ENCODE peak calls at places on chromosomes 3 and 15, in six cellular contexts. N is endodermal cell, V is OCI-LY7, F is astrocyte of the spinal cord, M is MCF 10A, L is prostate gland. I is an unnamed sample.

GRCh38 chr3:10272977-10273376 is 19.8 kb downstream of the GHRL start:
- DNase-seq in N (no peak), V (no peak), F (no peak), M (no peak), L (no peak), I (no peak)

GRCh38 chr3:96101013-96101412 is 713.4 kb upstream of the EPHA6 start:
- DNase-seq in N (no peak), V (no peak), F (no peak), M (no peak), L (no peak), I (no peak)

GRCh38 chr3:127587876-127588275 is 2.7 kb downstream of the TPRA1 start:
- DNase-seq in N (no peak), V (no peak), F (no peak), M (no peak), L (no peak), I (no peak)

GRCh38 chr3:157354254-157354653 is 82.4 kb upstream of the PTX3 start:
- DNase-seq in N (no peak), V (no peak), F (no peak), M (no peak), L (no peak), I (no peak)

GRCh38 chr3:150236683-150237082 is 171.4 kb upstream of the TSC22D2 start:
- DNase-seq in N (no peak), V (no peak), F (peak), M (peak), L (no peak), I (no peak)

GRCh38 chr3:55607844-55608243 is 120.7 kb upstream of the WNT5A start:
- DNase-seq in N (no peak), V (no peak), F (no peak), M (no peak), L (no peak), I (no peak)

GRCh38 chr15:41775651-41776050 is 1.4 kb downstream of the MAPKBP1 start:
- DNase-seq in N (no peak), V (peak), F (no peak), M (peak), L (no peak), I (no peak)

GRCh38 chr3:34998905-34999304 is 640.4 kb upstream of the ARPP21 start:
- DNase-seq in N (no peak), V (no peak), F (no peak), M (peak), L (no peak), I (no peak)

GRCh38 chr15:98785408-98785795 is 137.1 kb downstream of the IGF1R start:
- DNase-seq in N (no peak), V (no peak), F (no peak), M (no peak), L (no peak), I (no peak)

GRCh38 chr15:57150066-57150865 is 226.0 kb upstream of the CGNL1 start:
- DNase-seq in N (no peak), V (no peak), F (peak), M (peak), L (no peak), I (no peak)

GRCh38 chr3:124248471-124249028 is 256.6 kb upstream of the ROPN1 start:
- DNase-seq in N (no peak), V (no peak), F (peak), M (peak), L (no peak), I (peak)

GRCh38 chr3:178807694-178808093 is 263.9 kb downstream of the ZMAT3 start:
- DNase-seq in N (no peak), V (no peak), F (no peak), M (no peak), L (no peak), I (no peak)

GRCh38 chr3:186452517-186452916 is 90.5 kb upstream of the DGKG start:
- DNase-seq in N (no peak), V (no peak), F (peak), M (peak), L (no peak), I (no peak)

GRCh38 chr15:96372554-96372953 is 42.1 kb downstream of the NR2F2 start:
- DNase-seq in N (no peak), V (no peak), F (no peak), M (no peak), L (no peak), I (no peak)

GRCh38 chr15:95884276-95884675 is 446.2 kb upstream of the NR2F2 start:
- DNase-seq in N (peak), V (no peak), F (no peak), M (no peak), L (no peak), I (no peak)

GRCh38 chr3:138440137-138440536 is 5.7 kb downstream of the ESYT3 start:
- DNase-seq in N (peak), V (no peak), F (no peak), M (no peak), L (no peak), I (no peak)

GRCh38 chr3:195549931-195550519 is 6.9 kb upstream of the PPP1R2 start:
- DNase-seq in N (no peak), V (peak), F (no peak), M (no peak), L (no peak), I (no peak)

GRCh38 chr15:39468341-39468740 is 112.5 kb upstream of the THBS1 start:
- DNase-seq in N (no peak), V (no peak), F (no peak), M (no peak), L (no peak), I (no peak)

GRCh38 chr15:95085056-95085455 is 853.7 kb downstream of the MCTP2 start:
- DNase-seq in N (no peak), V (no peak), F (no peak), M (no peak), L (no peak), I (no peak)

GRCh38 chr15:29668120-29668602 is 154.1 kb downstream of the TJP1 start:
- DNase-seq in N (peak), V (peak), F (peak), M (peak), L (peak), I (peak)

GRCh38 chr15:83206387-83206970 is 1.1 kb downstream of the HDGFL3 start:
- DNase-seq in N (no peak), V (peak), F (peak), M (peak), L (no peak), I (no peak)

GRCh38 chr3:83953417-83954089 is 1005.2 kb upstream of the CADM2 start:
- DNase-seq in N (no peak), V (no peak), F (peak), M (peak), L (no peak), I (no peak)

GRCh38 chr15:45187894-45188830 is at the start of gene SHF:
- DNase-seq in N (peak), V (peak), F (peak), M (no peak), L (peak), I (peak)

GRCh38 chr3:16311960-16312451 is 47.0 kb downstream of the OXNAD1 start:
- DNase-seq in N (no peak), V (peak), F (peak), M (no peak), L (no peak), I (no peak)

GRCh38 chr3:194999491-194999890 is 271.5 kb downstream of the XXYLT1 start:
- DNase-seq in N (peak), V (no peak), F (no peak), M (no peak), L (no peak), I (no peak)

GRCh38 chr15:83435202-83435601 is 11.9 kb upstream of the SH3GL3 start:
- DNase-seq in N (no peak), V (no peak), F (peak), M (no peak), L (no peak), I (no peak)

GRCh38 chr3:21256932-21257331 is 494.1 kb downstream of the ZNF385D start:
- DNase-seq in N (no peak), V (no peak), F (no peak), M (peak), L (peak), I (no peak)

GRCh38 chr3:32238816-32239637 is 547 bp downstream of the CMTM8 start:
- DNase-seq in N (peak), V (peak), F (peak), M (peak), L (peak), I (peak)

GRCh38 chr15:40844543-40844981 is 714 bp downstream of the SPINT1 start:
- DNase-seq in N (peak), V (no peak), F (no peak), M (peak), L (no peak), I (peak)

DNA sequence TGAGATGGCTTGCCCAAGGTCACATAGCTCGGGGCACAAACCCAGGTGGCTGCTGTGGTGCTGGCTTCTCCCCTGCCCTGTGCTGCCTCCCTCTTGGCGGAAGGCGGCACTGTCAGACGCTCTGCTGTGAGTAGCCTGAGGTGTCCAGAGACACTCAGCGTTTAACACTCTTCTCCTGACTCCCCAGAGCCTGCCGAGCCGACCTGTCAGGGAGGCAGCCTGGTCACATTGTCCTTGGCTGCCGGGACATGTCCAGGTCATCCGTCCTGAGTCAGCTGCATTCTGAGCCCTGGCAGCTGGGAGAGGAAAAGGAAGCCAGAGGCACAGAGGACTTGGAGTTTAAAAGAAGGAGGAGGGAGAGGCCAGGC is 4.7 kb downstream of the LMAN1L start:
- DNase-seq in N (peak), V (no peak), F (no peak), M (peak), L (peak), I (no peak)
- TF ChIP-seq CTCF in N (peak), V (no peak), F (peak), M (peak), L (peak), I (peak)

DNA sequence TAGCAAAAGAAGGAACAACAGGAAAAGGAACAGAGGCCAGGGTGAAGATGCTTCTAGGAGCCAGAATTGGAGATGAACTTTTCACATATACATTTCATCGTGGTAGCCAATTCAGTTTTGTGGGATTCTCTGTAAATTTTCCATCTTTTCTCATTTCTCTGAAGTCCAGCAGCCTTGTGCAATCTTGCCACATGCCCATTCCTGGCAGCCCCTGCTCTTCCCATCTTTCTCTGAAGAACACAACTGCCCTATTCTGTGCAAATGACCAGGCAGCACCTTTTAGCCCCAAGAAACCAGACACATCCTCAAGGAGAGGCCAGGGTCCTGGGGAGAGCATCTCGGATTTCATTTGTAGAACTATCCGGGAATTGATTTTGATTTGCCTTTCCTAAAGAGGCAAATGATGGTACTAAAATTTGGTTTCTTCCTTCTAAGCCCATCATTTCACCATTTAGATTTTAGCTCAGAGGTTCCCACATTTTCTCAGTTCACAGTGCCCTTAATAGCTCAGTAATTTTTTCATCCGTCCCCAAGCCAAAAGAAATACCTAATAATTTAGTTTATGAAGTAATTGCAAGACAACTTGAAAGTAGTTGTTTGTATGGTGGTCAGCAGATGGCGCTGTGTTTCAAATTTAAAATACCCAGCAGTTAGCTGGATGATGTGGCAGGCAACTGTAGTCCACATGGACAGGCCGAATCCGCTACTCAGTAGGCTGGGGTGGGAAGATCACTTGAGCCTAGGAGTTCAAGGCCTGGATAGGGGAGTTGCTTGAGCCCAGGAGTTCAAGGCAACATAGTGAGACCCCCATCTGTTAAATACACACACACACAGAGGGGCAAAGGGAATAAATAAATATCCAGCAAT is 61.3 kb upstream of the ACKR4 start:
- DNase-seq in N (peak), V (peak), F (peak), M (peak), L (peak), I (peak)
- TF ChIP-seq CTCF in N (peak), V (peak), F (peak), M (peak), L (peak), I (peak)

GRCh38 chr3:196843435-196844110 is 24.1 kb upstream of the SENP5 start:
- DNase-seq in N (no peak), V (no peak), F (no peak), M (no peak), L (no peak), I (no peak)
- TF ChIP-seq CTCF in N (no peak), V (no peak), F (no peak), M (no peak), L (no peak), I (no peak)

GRCh38 chr3:188099907-188100306 is 54.0 kb upstream of the LPP start:
- DNase-seq in N (no peak), V (no peak), F (no peak), M (no peak), L (no peak), I (no peak)
- TF ChIP-seq CTCF in N (no peak), V (no peak), F (no peak), M (no peak), L (no peak), I (no peak)

GRCh38 chr3:60756231-60756630 is 495.0 kb downstream of the FHIT start:
- DNase-seq in N (no peak), V (no peak), F (peak), M (no peak), L (no peak), I (no peak)

GRCh38 chr3:60756636-60757035 is 494.6 kb downstream of the FHIT start:
- DNase-seq in N (no peak), V (no peak), F (peak), M (no peak), L (no peak), I (no peak)

GRCh38 chr3:60752800-60753199 is 498.5 kb downstream of the FHIT start:
- DNase-seq in N (no peak), V (no peak), F (peak), M (no peak), L (no peak), I (no peak)

GRCh38 chr3:60754617-60755016 is 496.6 kb downstream of the FHIT start:
- DNase-seq in N (no peak), V (no peak), F (no peak), M (no peak), L (no peak), I (no peak)

GRCh38 chr3:60755094-60755493 is 496.2 kb downstream of the FHIT start:
- DNase-seq in N (peak), V (no peak), F (no peak), M (peak), L (no peak), I (peak)
- TF ChIP-seq CTCF in N (peak), V (no peak), F (no peak), M (peak), L (no peak), I (no peak)

GRCh38 chr3:49568965-49569364 is 14.7 kb downstream of the BSN start:
- DNase-seq in N (no peak), V (no peak), F (no peak), M (no peak), L (no peak), I (no peak)

GRCh38 chr3:49563766-49564165 is 9.5 kb downstream of the BSN start:
- DNase-seq in N (no peak), V (no peak), F (no peak), M (no peak), L (no peak), I (no peak)

GRCh38 chr3:49566312-49566711 is 12.0 kb downstream of the BSN start:
- DNase-seq in N (no peak), V (no peak), F (no peak), M (peak), L (no peak), I (no peak)

GRCh38 chr3:49567406-49567805 is 13.1 kb downstream of the BSN start:
- DNase-seq in N (no peak), V (no peak), F (no peak), M (peak), L (no peak), I (no peak)

GRCh38 chr3:49563040-49563578 is 8.8 kb downstream of the BSN start:
- DNase-seq in N (peak), V (no peak), F (no peak), M (no peak), L (no peak), I (no peak)
- TF ChIP-seq CTCF in N (peak), V (no peak), F (no peak), M (no peak), L (peak), I (no peak)

GRCh38 chr3:121975702-121976302 is 46.2 kb downstream of the ILDR1 start:
- DNase-seq in N (no peak), V (no peak), F (no peak), M (no peak), L (no peak), I (no peak)
- TF ChIP-seq CTCF in N (no peak), V (peak), F (no peak), M (no peak), L (no peak), I (peak)